ENCODE peak calls at places on chromosomes 7 and 10, in nine cellular contexts. One of them, this sample, is unnamed.

GRCh38 chr10:13233358-13233757 is 816 bp downstream of the UCMA start:
- DNase-seq in NCI-H1694 treated with DMSO at 0.1 percent for 48 hours: no peak
- DNase-seq in SW480: no peak
- DNase-seq in HTR-8/SVneo: no peak
- DNase-seq in T-helper 2 cell treated with Interferon-gamma antibody and Interleukin-4, amounts not matched to agents 5 μg/mL and 100 μg/mL, for 36 hours: no peak
- DNase-seq in anterior cingulate cortex: no peak
- DNase-seq in fibroblast of the aortic adventitia: no peak
- DNase-seq in RCC 7860: no peak
- DNase-seq in EL: no peak
- DNase-seq in this sample: no peak

GRCh38 chr7:22196429-22196828 is 160.5 kb downstream of the RAPGEF5 start:
- DNase-seq in NCI-H1694 treated with DMSO at 0.1 percent for 48 hours: no peak
- DNase-seq in SW480: no peak
- DNase-seq in HTR-8/SVneo: no peak
- DNase-seq in T-helper 2 cell treated with Interferon-gamma antibody and Interleukin-4, amounts not matched to agents 5 μg/mL and 100 μg/mL, for 36 hours: no peak
- DNase-seq in anterior cingulate cortex: no peak
- DNase-seq in fibroblast of the aortic adventitia: no peak
- DNase-seq in RCC 7860: no peak
- DNase-seq in EL: no peak
- DNase-seq in this sample: no peak

GRCh38 chr7:113464096-113464855 is 345.9 kb upstream of the SMIM30 start:
- DNase-seq in NCI-H1694 treated with DMSO at 0.1 percent for 48 hours: no peak
- DNase-seq in SW480: no peak
- DNase-seq in HTR-8/SVneo: no peak
- DNase-seq in T-helper 2 cell treated with Interferon-gamma antibody and Interleukin-4, amounts not matched to agents 5 μg/mL and 100 μg/mL, for 36 hours: no peak
- DNase-seq in anterior cingulate cortex: no peak
- DNase-seq in fibroblast of the aortic adventitia: no peak
- DNase-seq in RCC 7860: no peak
- DNase-seq in EL: no peak
- DNase-seq in this sample: no peak

GRCh38 chr7:19030280-19030679 is 87.2 kb downstream of the TWIST1 start:
- DNase-seq in NCI-H1694 treated with DMSO at 0.1 percent for 48 hours: no peak
- DNase-seq in SW480: no peak
- DNase-seq in HTR-8/SVneo: no peak
- DNase-seq in T-helper 2 cell treated with Interferon-gamma antibody and Interleukin-4, amounts not matched to agents 5 μg/mL and 100 μg/mL, for 36 hours: no peak
- DNase-seq in anterior cingulate cortex: no peak
- DNase-seq in fibroblast of the aortic adventitia: peak; percentile 46
- DNase-seq in RCC 7860: no peak
- DNase-seq in EL: peak; percentile 47
- DNase-seq in this sample: no peak

GRCh38 chr10:117217196-117217761 is 20.0 kb downstream of the KCNK18 start:
- DNase-seq in NCI-H1694 treated with DMSO at 0.1 percent for 48 hours: no peak
- DNase-seq in SW480: peak; percentile 66
- DNase-seq in HTR-8/SVneo: no peak
- DNase-seq in T-helper 2 cell treated with Interferon-gamma antibody and Interleukin-4, amounts not matched to agents 5 μg/mL and 100 μg/mL, for 36 hours: peak; percentile 6
- DNase-seq in anterior cingulate cortex: no peak
- DNase-seq in fibroblast of the aortic adventitia: no peak
- DNase-seq in RCC 7860: no peak
- DNase-seq in EL: peak; percentile 27
- DNase-seq in this sample: peak; percentile 49

GRCh38 chr10:114304566-114305421 is 65.7 kb downstream of the VWA2 start:
- DNase-seq in NCI-H1694 treated with DMSO at 0.1 percent for 48 hours: peak; percentile 0
- DNase-seq in SW480: peak; percentile 25
- DNase-seq in HTR-8/SVneo: peak; percentile 13
- DNase-seq in T-helper 2 cell treated with Interferon-gamma antibody and Interleukin-4, amounts not matched to agents 5 μg/mL and 100 μg/mL, for 36 hours: peak; percentile 41
- DNase-seq in anterior cingulate cortex: peak; percentile 60
- DNase-seq in fibroblast of the aortic adventitia: no peak
- DNase-seq in RCC 7860: no peak
- DNase-seq in EL: no peak
- DNase-seq in this sample: peak; percentile 75

GRCh38 chr7:111029141-111029572 is 61.8 kb upstream of the LRRN3 start:
- DNase-seq in NCI-H1694 treated with DMSO at 0.1 percent for 48 hours: no peak
- DNase-seq in SW480: no peak
- DNase-seq in HTR-8/SVneo: no peak
- DNase-seq in T-helper 2 cell treated with Interferon-gamma antibody and Interleukin-4, amounts not matched to agents 5 μg/mL and 100 μg/mL, for 36 hours: no peak
- DNase-seq in anterior cingulate cortex: no peak
- DNase-seq in fibroblast of the aortic adventitia: no peak
- DNase-seq in RCC 7860: no peak
- DNase-seq in EL: no peak
- DNase-seq in this sample: no peak

GRCh38 chr7:11319491-11320274 is 346.0 kb downstream of the PHF14 start:
- DNase-seq in NCI-H1694 treated with DMSO at 0.1 percent for 48 hours: no peak
- DNase-seq in SW480: no peak
- DNase-seq in HTR-8/SVneo: no peak
- DNase-seq in T-helper 2 cell treated with Interferon-gamma antibody and Interleukin-4, amounts not matched to agents 5 μg/mL and 100 μg/mL, for 36 hours: no peak
- DNase-seq in anterior cingulate cortex: no peak
- DNase-seq in fibroblast of the aortic adventitia: peak; percentile 16
- DNase-seq in RCC 7860: no peak
- DNase-seq in EL: peak; percentile 3
- DNase-seq in this sample: no peak

GRCh38 chr10:120503695-120504094 is 46.7 kb downstream of the PLPP4 start:
- DNase-seq in NCI-H1694 treated with DMSO at 0.1 percent for 48 hours: peak; percentile 6
- DNase-seq in SW480: no peak
- DNase-seq in HTR-8/SVneo: no peak
- DNase-seq in T-helper 2 cell treated with Interferon-gamma antibody and Interleukin-4, amounts not matched to agents 5 μg/mL and 100 μg/mL, for 36 hours: no peak
- DNase-seq in anterior cingulate cortex: no peak
- DNase-seq in fibroblast of the aortic adventitia: peak; percentile 48
- DNase-seq in RCC 7860: peak; percentile 32
- DNase-seq in EL: peak; percentile 2
- DNase-seq in this sample: no peak

GRCh38 chr7:28774529-28775057 is 183.5 kb downstream of the TRIL start:
- DNase-seq in NCI-H1694 treated with DMSO at 0.1 percent for 48 hours: peak; percentile 73
- DNase-seq in SW480: no peak
- DNase-seq in HTR-8/SVneo: no peak
- DNase-seq in T-helper 2 cell treated with Interferon-gamma antibody and Interleukin-4, amounts not matched to agents 5 μg/mL and 100 μg/mL, for 36 hours: no peak
- DNase-seq in anterior cingulate cortex: no peak
- DNase-seq in fibroblast of the aortic adventitia: no peak
- DNase-seq in RCC 7860: no peak
- DNase-seq in EL: no peak
- DNase-seq in this sample: no peak

GRCh38 chr10:3652886-3653285 is 132.1 kb downstream of the KLF6 start:
- DNase-seq in NCI-H1694 treated with DMSO at 0.1 percent for 48 hours: no peak
- DNase-seq in SW480: no peak
- DNase-seq in HTR-8/SVneo: no peak
- DNase-seq in T-helper 2 cell treated with Interferon-gamma antibody and Interleukin-4, amounts not matched to agents 5 μg/mL and 100 μg/mL, for 36 hours: peak; percentile 39
- DNase-seq in anterior cingulate cortex: no peak
- DNase-seq in fibroblast of the aortic adventitia: peak; percentile 60
- DNase-seq in RCC 7860: no peak
- DNase-seq in EL: no peak
- DNase-seq in this sample: no peak

GRCh38 chr10:78531088-78531487 is 497.4 kb downstream of the RPS24 start:
- DNase-seq in NCI-H1694 treated with DMSO at 0.1 percent for 48 hours: no peak
- DNase-seq in SW480: no peak
- DNase-seq in HTR-8/SVneo: no peak
- DNase-seq in T-helper 2 cell treated with Interferon-gamma antibody and Interleukin-4, amounts not matched to agents 5 μg/mL and 100 μg/mL, for 36 hours: no peak
- DNase-seq in anterior cingulate cortex: no peak
- DNase-seq in fibroblast of the aortic adventitia: no peak
- DNase-seq in RCC 7860: no peak
- DNase-seq in EL: no peak
- DNase-seq in this sample: no peak

GRCh38 chr10:122192142-122192541 is 79.0 kb upstream of the BTBD16 start:
- DNase-seq in NCI-H1694 treated with DMSO at 0.1 percent for 48 hours: no peak
- DNase-seq in SW480: no peak
- DNase-seq in HTR-8/SVneo: no peak
- DNase-seq in T-helper 2 cell treated with Interferon-gamma antibody and Interleukin-4, amounts not matched to agents 5 μg/mL and 100 μg/mL, for 36 hours: no peak
- DNase-seq in anterior cingulate cortex: peak; percentile 29
- DNase-seq in fibroblast of the aortic adventitia: no peak
- DNase-seq in RCC 7860: no peak
- DNase-seq in EL: no peak
- DNase-seq in this sample: no peak

GRCh38 chr10:119412831-119413737 is 129.4 kb downstream of the RGS10 start:
- DNase-seq in NCI-H1694 treated with DMSO at 0.1 percent for 48 hours: no peak
- DNase-seq in SW480: no peak
- DNase-seq in HTR-8/SVneo: no peak
- DNase-seq in T-helper 2 cell treated with Interferon-gamma antibody and Interleukin-4, amounts not matched to agents 5 μg/mL and 100 μg/mL, for 36 hours: no peak
- DNase-seq in anterior cingulate cortex: no peak
- DNase-seq in fibroblast of the aortic adventitia: peak; percentile 69
- DNase-seq in RCC 7860: no peak
- DNase-seq in EL: peak; percentile 61
- DNase-seq in this sample: no peak

GRCh38 chr10:69089638-69090599 is 2.0 kb downstream of the SRGN start:
- DNase-seq in NCI-H1694 treated with DMSO at 0.1 percent for 48 hours: no peak
- DNase-seq in SW480: no peak
- DNase-seq in HTR-8/SVneo: no peak
- DNase-seq in T-helper 2 cell treated with Interferon-gamma antibody and Interleukin-4, amounts not matched to agents 5 μg/mL and 100 μg/mL, for 36 hours: peak; percentile 88
- DNase-seq in anterior cingulate cortex: no peak
- DNase-seq in fibroblast of the aortic adventitia: peak; percentile 45
- DNase-seq in RCC 7860: no peak
- DNase-seq in EL: peak; percentile 47
- DNase-seq in this sample: peak; percentile 34

GRCh38 chr10:22491480-22491879 is 146.2 kb downstream of the SPAG6 start:
- DNase-seq in NCI-H1694 treated with DMSO at 0.1 percent for 48 hours: no peak
- DNase-seq in SW480: no peak
- DNase-seq in HTR-8/SVneo: no peak
- DNase-seq in T-helper 2 cell treated with Interferon-gamma antibody and Interleukin-4, amounts not matched to agents 5 μg/mL and 100 μg/mL, for 36 hours: no peak
- DNase-seq in anterior cingulate cortex: peak; percentile 25
- DNase-seq in fibroblast of the aortic adventitia: no peak
- DNase-seq in RCC 7860: no peak
- DNase-seq in EL: no peak
- DNase-seq in this sample: no peak

GRCh38 chr7:44881066-44881600 is 4.2 kb downstream of the PURB start:
- DNase-seq in NCI-H1694 treated with DMSO at 0.1 percent for 48 hours: no peak
- DNase-seq in SW480: no peak
- DNase-seq in HTR-8/SVneo: no peak
- DNase-seq in T-helper 2 cell treated with Interferon-gamma antibody and Interleukin-4, amounts not matched to agents 5 μg/mL and 100 μg/mL, for 36 hours: no peak
- DNase-seq in anterior cingulate cortex: no peak
- DNase-seq in fibroblast of the aortic adventitia: no peak
- DNase-seq in RCC 7860: no peak
- DNase-seq in EL: no peak
- DNase-seq in this sample: no peak

GRCh38 chr7:73572767-73573186 is 5.6 kb downstream of the TBL2 start:
- DNase-seq in NCI-H1694 treated with DMSO at 0.1 percent for 48 hours: no peak
- DNase-seq in SW480: no peak
- DNase-seq in HTR-8/SVneo: no peak
- DNase-seq in T-helper 2 cell treated with Interferon-gamma antibody and Interleukin-4, amounts not matched to agents 5 μg/mL and 100 μg/mL, for 36 hours: no peak
- DNase-seq in anterior cingulate cortex: no peak
- DNase-seq in fibroblast of the aortic adventitia: no peak
- DNase-seq in RCC 7860: no peak
- DNase-seq in EL: no peak
- DNase-seq in this sample: no peak

GRCh38 chr10:102919237-102919959 is 1.3 kb downstream of the CNNM2 start:
- DNase-seq in NCI-H1694 treated with DMSO at 0.1 percent for 48 hours: no peak
- DNase-seq in SW480: no peak
- DNase-seq in HTR-8/SVneo: no peak
- DNase-seq in T-helper 2 cell treated with Interferon-gamma antibody and Interleukin-4, amounts not matched to agents 5 μg/mL and 100 μg/mL, for 36 hours: no peak
- DNase-seq in anterior cingulate cortex: peak; percentile 23
- DNase-seq in fibroblast of the aortic adventitia: peak; percentile 16
- DNase-seq in RCC 7860: no peak
- DNase-seq in EL: peak; percentile 5
- DNase-seq in this sample: no peak

GRCh38 chr7:120442838-120443237 is 169.9 kb downstream of the KCND2 start:
- DNase-seq in NCI-H1694 treated with DMSO at 0.1 percent for 48 hours: no peak
- DNase-seq in SW480: no peak
- DNase-seq in HTR-8/SVneo: no peak
- DNase-seq in T-helper 2 cell treated with Interferon-gamma antibody and Interleukin-4, amounts not matched to agents 5 μg/mL and 100 μg/mL, for 36 hours: no peak
- DNase-seq in anterior cingulate cortex: no peak
- DNase-seq in fibroblast of the aortic adventitia: no peak
- DNase-seq in RCC 7860: no peak
- DNase-seq in EL: no peak
- DNase-seq in this sample: no peak

GRCh38 chr7:124171068-124171467 is 138.2 kb upstream of the TMEM229A start:
- DNase-seq in NCI-H1694 treated with DMSO at 0.1 percent for 48 hours: peak; percentile 23
- DNase-seq in SW480: peak; percentile 4
- DNase-seq in HTR-8/SVneo: no peak
- DNase-seq in T-helper 2 cell treated with Interferon-gamma antibody and Interleukin-4, amounts not matched to agents 5 μg/mL and 100 μg/mL, for 36 hours: no peak
- DNase-seq in anterior cingulate cortex: peak; percentile 10
- DNase-seq in fibroblast of the aortic adventitia: no peak
- DNase-seq in RCC 7860: no peak
- DNase-seq in EL: peak; percentile 32
- DNase-seq in this sample: no peak

GRCh38 chr7:42237891-42238531 is 1.0 kb upstream of the GLI3 start:
- DNase-seq in NCI-H1694 treated with DMSO at 0.1 percent for 48 hours: no peak
- DNase-seq in SW480: peak; percentile 67
- DNase-seq in HTR-8/SVneo: peak; percentile 59
- DNase-seq in T-helper 2 cell treated with Interferon-gamma antibody and Interleukin-4, amounts not matched to agents 5 μg/mL and 100 μg/mL, for 36 hours: no peak
- DNase-seq in anterior cingulate cortex: peak; percentile 70
- DNase-seq in fibroblast of the aortic adventitia: peak; percentile 48
- DNase-seq in RCC 7860: no peak
- DNase-seq in EL: peak; percentile 71
- DNase-seq in this sample: no peak

This sample was measured in GM13977.